ENCODE peak calls at places on chromosome 17, in ten cellular contexts. U, L, H, A, B, O, N, Y, G and F are unnamed samples.

GRCh38 chr17:67145406-67145805 is 99.6 kb downstream of the HELZ start:
- DNase-seq in U (no peak), L (no peak), H (no peak), A (no peak), B (no peak), O (no peak), N (no peak), Y (no peak), G (no peak), F (no peak)

GRCh38 chr17:80832266-80832676 is 159.4 kb upstream of the CHMP6 start:
- DNase-seq in U (peak), L (no peak), H (no peak), A (peak), B (peak), O (no peak), N (no peak), Y (peak), G (no peak), F (peak)

GRCh38 chr17:45776896-45777295 is 7.2 kb upstream of the CRHR1 start:
- DNase-seq in U (no peak), L (no peak), H (no peak), A (no peak), B (no peak), O (no peak), N (no peak), Y (no peak), G (no peak), F (no peak)

GRCh38 chr17:66791337-66791736 is 43.6 kb upstream of the CACNG5 start:
- DNase-seq in U (no peak), L (no peak), H (no peak), A (no peak), B (peak), O (no peak), N (no peak), Y (no peak), G (no peak), F (no peak)

GRCh38 chr17:67441052-67441738 is 64.1 kb downstream of the PITPNC1 start:
- DNase-seq in U (peak), L (no peak), H (no peak), A (no peak), B (no peak), O (no peak), N (no peak), Y (peak), G (no peak), F (no peak)

GRCh38 chr17:73436966-73437365 is 125.2 kb upstream of the CDC42EP4 start:
- DNase-seq in U (no peak), L (no peak), H (no peak), A (no peak), B (no peak), O (no peak), N (no peak), Y (no peak), G (no peak), F (no peak)

GRCh38 chr17:45430738-45431530 is 1.7 kb downstream of the ARHGAP27 start:
- DNase-seq in U (peak), L (peak), H (peak), A (no peak), B (no peak), O (no peak), N (peak), Y (no peak), G (peak), F (no peak)

GRCh38 chr17:50184057-50184456 is 17.4 kb downstream of the COL1A1 start:
- DNase-seq in U (no peak), L (no peak), H (no peak), A (no peak), B (no peak), O (no peak), N (no peak), Y (no peak), G (no peak), F (no peak)

GRCh38 chr17:42708588-42708987 is 26.3 kb downstream of the CNTNAP1 start:
- DNase-seq in U (no peak), L (peak), H (no peak), A (no peak), B (no peak), O (no peak), N (no peak), Y (no peak), G (no peak), F (no peak)

GRCh38 chr17:69050999-69051775 is 9.5 kb downstream of the ABCA9 start:
- DNase-seq in U (no peak), L (no peak), H (no peak), A (no peak), B (no peak), O (no peak), N (no peak), Y (no peak), G (no peak), F (no peak)

GRCh38 chr17:49390548-49391324 is 23.9 kb downstream of the PHB1 start:
- DNase-seq in U (peak), L (no peak), H (peak), A (no peak), B (no peak), O (no peak), N (no peak), Y (no peak), G (peak), F (no peak)

GRCh38 chr17:2893422-2893914 is 97.2 kb downstream of the RAP1GAP2 start:
- DNase-seq in U (peak), L (no peak), H (peak), A (no peak), B (no peak), O (no peak), N (no peak), Y (no peak), G (no peak), F (no peak)

GRCh38 chr17:44787271-44787940 is 28.6 kb downstream of the ADAM11 start:
- DNase-seq in U (no peak), L (peak), H (no peak), A (no peak), B (no peak), O (no peak), N (no peak), Y (no peak), G (peak), F (no peak)

GRCh38 chr17:1130191-1130590 is 49.6 kb downstream of the ABR start:
- DNase-seq in U (no peak), L (no peak), H (no peak), A (no peak), B (no peak), O (no peak), N (no peak), Y (no peak), G (no peak), F (no peak)

GRCh38 chr17:17609121-17609520 is 17.6 kb upstream of the PEMT start:
- DNase-seq in U (no peak), L (no peak), H (no peak), A (no peak), B (no peak), O (no peak), N (no peak), Y (peak), G (no peak), F (no peak)

GRCh38 chr17:45371414-45372324 is 54.8 kb upstream of the MAP3K14 start:
- DNase-seq in U (peak), L (peak), H (peak), A (peak), B (peak), O (no peak), N (peak), Y (peak), G (peak), F (peak)

GRCh38 chr17:59332890-59333377 is 1.5 kb downstream of the YPEL2 start:
- DNase-seq in U (peak), L (peak), H (peak), A (no peak), B (peak), O (no peak), N (no peak), Y (no peak), G (no peak), F (peak)

GRCh38 chr17:76623271-76624146 is 20.0 kb downstream of the ST6GALNAC1 start:
- DNase-seq in U (peak), L (peak), H (peak), A (peak), B (peak), O (no peak), N (peak), Y (peak), G (peak), F (peak)

GRCh38 chr17:3800362-3801042 is 486 bp downstream of the ITGAE start:
- DNase-seq in U (no peak), L (peak), H (peak), A (no peak), B (no peak), O (no peak), N (no peak), Y (no peak), G (no peak), F (no peak)

GRCh38 chr17:64074704-64075484 is 54.5 kb upstream of the ICAM2 start:
- DNase-seq in U (no peak), L (no peak), H (peak), A (no peak), B (no peak), O (no peak), N (no peak), Y (peak), G (no peak), F (no peak)

GRCh38 chr17:14464741-14465140 is 163.9 kb downstream of the HS3ST3B1 start:
- DNase-seq in U (no peak), L (no peak), H (no peak), A (no peak), B (no peak), O (no peak), N (no peak), Y (no peak), G (no peak), F (no peak)

DNA sequence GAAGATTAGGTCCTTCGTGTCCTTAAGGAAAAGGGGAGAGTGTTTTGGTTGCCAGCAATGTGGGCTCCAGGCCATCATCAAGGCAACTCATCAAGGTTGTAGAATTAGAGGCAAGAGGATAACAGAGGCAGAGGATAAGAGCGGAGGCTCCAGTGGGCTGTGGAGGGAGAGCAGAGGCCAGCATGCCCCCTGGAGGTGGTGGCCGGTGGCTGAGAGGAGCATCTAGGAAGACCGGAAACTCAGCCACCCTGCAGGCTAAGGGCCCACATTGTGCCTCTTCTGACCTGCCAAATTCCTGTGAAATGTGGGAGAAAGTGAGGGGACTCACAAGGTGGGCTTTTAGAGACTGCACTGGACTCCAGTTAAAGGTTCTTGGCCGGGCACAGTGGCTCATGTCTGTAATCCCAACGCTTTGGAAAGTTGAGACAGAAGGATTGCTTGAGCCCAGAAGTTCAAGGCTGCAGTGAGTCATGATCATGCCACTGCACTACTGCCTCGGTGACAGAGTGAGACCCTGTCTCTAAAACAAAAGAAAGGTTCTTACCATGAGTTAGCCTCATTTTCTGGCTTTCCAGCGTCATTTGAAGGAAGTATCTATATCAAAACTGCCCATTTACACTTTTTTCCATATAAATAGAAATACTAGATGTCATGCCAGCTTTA is 62.7 kb upstream of the ADORA2B start:
- DNase-seq in U (no peak), L (no peak), H (no peak), A (no peak), B (no peak), O (no peak), N (peak), Y (no peak), G (no peak), F (no peak)
- TF ChIP-seq EP300 in U (no peak), L (no peak), H (no peak), A (no peak), B (no peak), O (no peak), N (no peak), Y (no peak), G (no peak), F (no peak)

DNA sequence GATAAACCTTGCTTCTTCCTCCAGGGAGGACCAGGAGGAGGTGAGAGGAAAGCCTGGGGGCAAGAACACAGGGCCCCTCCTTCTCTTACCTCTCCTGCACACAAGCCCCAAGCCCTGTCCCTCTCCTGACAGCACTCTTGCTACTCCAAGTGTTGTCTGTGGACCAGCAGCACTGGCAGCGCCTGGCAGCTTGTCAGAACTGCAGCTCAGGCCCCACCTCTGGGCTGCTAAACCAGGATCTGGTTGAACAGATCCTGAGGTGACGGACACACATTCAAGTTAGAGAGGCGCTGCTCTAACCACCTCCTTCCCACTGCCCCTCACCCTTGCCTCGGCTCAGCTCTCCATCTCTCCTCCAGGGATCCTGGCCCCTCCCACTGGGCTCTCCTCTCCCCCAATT is 56.5 kb downstream of the SRCIN1 start:
- DNase-seq in U (no peak), L (no peak), H (no peak), A (no peak), B (no peak), O (no peak), N (no peak), Y (no peak), G (no peak), F (no peak)
- TF ChIP-seq EP300 in U (no peak), L (no peak), H (no peak), A (no peak), B (no peak), O (no peak), N (no peak), Y (no peak), G (no peak), F (no peak)

DNA sequence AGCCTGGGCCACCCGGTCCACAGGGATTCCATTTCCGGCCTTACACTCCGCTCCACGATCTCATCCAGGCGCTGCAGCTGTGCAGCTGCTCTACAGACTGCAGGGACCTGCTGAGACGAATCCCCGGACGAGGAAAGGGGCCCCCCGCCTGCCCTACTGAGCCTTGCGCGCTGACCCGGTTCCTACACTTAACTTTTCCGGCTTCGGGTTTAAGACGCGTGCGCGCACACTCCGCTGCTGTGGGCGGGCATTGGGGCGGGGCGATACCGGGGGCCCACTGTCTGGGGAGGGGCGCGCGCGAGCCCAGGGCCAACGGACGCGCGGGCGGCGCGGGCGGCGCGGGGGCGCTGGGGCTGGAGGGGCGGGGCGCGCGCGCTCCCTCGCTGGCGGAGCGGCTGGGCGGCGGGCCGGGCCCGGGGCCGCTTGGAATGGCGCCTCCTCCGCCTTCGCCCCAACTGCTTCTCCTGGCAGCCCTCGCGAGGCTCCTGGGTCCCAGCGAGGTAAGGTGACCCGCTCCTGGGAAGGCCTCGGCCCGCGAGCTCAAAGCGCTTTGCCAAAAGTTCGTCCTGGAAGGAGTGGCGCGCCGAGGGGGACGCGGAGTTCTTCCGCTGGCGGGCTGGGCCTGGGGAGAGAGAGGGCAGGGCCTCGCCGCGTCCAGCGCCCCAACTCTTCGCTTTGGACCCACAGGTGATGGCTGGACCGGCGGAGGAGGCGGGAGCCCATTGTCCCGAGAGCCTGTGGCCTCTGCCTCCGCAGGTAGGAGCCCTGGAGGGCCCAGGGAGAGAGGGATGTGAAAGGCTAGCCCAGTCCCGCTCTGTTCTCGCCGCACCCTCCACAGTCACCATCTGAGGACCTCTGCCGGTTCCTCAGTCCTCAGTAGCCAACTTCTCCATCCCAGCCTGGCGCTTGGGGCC is at the start of gene TP53I13:
- DNase-seq in U (peak), L (peak), H (peak), A (peak), B (peak), O (no peak), N (peak), Y (peak), G (peak), F (peak)
- TF ChIP-seq EP300 in U (no peak), L (no peak), H (no peak), A (no peak), B (no peak), O (no peak), N (no peak), Y (no peak), G (no peak), F (no peak)

GRCh38 chr17:40864661-40865380 is 2.2 kb downstream of the KRT12 start:
- DNase-seq in U (no peak), L (no peak), H (no peak), A (no peak), B (no peak), O (no peak), N (no peak), Y (no peak), G (peak), F (no peak)
- TF ChIP-seq EP300 in U (no peak), L (no peak), H (no peak), A (no peak), B (no peak), O (no peak), N (no peak), Y (no peak), G (no peak), F (no peak)

GRCh38 chr17:34567665-34568064 is 11.7 kb upstream of the TMEM132E start:
- DNase-seq in U (no peak), L (no peak), H (no peak), A (no peak), B (no peak), O (no peak), N (no peak), Y (no peak), G (no peak), F (no peak)

GRCh38 chr17:34566873-34567272 is 12.5 kb upstream of the TMEM132E start:
- DNase-seq in U (no peak), L (no peak), H (no peak), A (no peak), B (no peak), O (no peak), N (no peak), Y (no peak), G (no peak), F (no peak)

GRCh38 chr17:34566201-34566600 is 13.2 kb upstream of the TMEM132E start:
- DNase-seq in U (no peak), L (no peak), H (no peak), A (no peak), B (no peak), O (no peak), N (no peak), Y (no peak), G (no peak), F (no peak)

GRCh38 chr17:34568953-34569352 is 10.4 kb upstream of the TMEM132E start:
- DNase-seq in U (no peak), L (no peak), H (no peak), A (no peak), B (no peak), O (no peak), N (no peak), Y (no peak), G (no peak), F (no peak)

GRCh38 chr17:34565715-34566114 is 13.7 kb upstream of the TMEM132E start:
- DNase-seq in U (no peak), L (no peak), H (no peak), A (no peak), B (no peak), O (no peak), N (no peak), Y (no peak), G (no peak), F (no peak)
- TF ChIP-seq EP300 in U (no peak), L (no peak), H (no peak), A (no peak), B (no peak), O (no peak), N (no peak), Y (no peak), G (no peak), F (no peak)

DNA sequence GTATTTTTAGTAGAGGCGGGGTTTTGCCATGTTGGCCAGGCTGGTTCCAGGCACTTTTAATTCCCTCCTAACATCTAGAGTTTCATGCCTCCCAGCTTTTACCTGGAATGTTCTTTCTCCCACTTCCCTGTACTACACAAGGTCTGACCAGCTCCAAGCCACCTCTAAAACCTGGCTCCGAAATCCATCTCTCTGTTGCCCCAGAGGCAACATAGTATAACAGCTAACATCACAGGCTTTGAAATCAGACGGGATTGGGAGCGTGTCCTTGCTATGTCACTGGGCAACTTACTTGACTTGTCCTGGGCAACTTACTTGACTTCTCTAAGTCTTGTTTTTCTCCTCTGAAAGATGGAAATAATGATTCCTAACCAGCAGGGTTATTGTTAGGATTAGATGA is 15.1 kb downstream of the UNC45B start:
- DNase-seq in U (no peak), L (no peak), H (no peak), A (no peak), B (no peak), O (no peak), N (no peak), Y (no peak), G (no peak), F (no peak)
- TF ChIP-seq EP300 in U (no peak), L (no peak), H (no peak), A (no peak), B (no peak), O (no peak), N (no peak), Y (no peak), G (no peak), F (no peak)

GRCh38 chr17:57121308-57122042 is 36.4 kb downstream of the AKAP1 start:
- DNase-seq in U (no peak), L (no peak), H (peak), A (peak), B (peak), O (no peak), N (no peak), Y (peak), G (peak), F (no peak)
- TF ChIP-seq EP300 in U (no peak), L (no peak), H (no peak), A (no peak), B (no peak), O (no peak), N (no peak), Y (no peak), G (no peak), F (no peak)